ENCODE peak calls at places on chromosomes 5 and 9, in four cellular contexts. W is IMR-90, N is GM20000, P is neural progenitor cell. D is an unnamed sample.

GRCh38 chr5:119077444-119077843 is 6.6 kb downstream of the DMXL1 start:
- DNase-seq in W (no peak), N (no peak), P (no peak), D (no peak)

GRCh38 chr5:41406424-41406823 is 104.0 kb downstream of the PLCXD3 start:
- DNase-seq in W (no peak), N (no peak), P (no peak), D (no peak)

GRCh38 chr5:107570805-107571531 is 99.8 kb downstream of the EFNA5 start:
- DNase-seq in W (no peak), N (peak), P (peak), D (peak)

GRCh38 chr5:169002941-169003555 is 297.9 kb downstream of the SLIT3 start:
- DNase-seq in W (no peak), N (no peak), P (no peak), D (no peak)

GRCh38 chr5:123397538-123397937 is 25.7 kb downstream of the CEP120 start:
- DNase-seq in W (no peak), N (no peak), P (no peak), D (no peak)

GRCh38 chr9:97889941-97890557 is 32.3 kb downstream of the TRMO start:
- DNase-seq in W (no peak), N (peak), P (peak), D (peak)

GRCh38 chr9:105694320-105694847 is at the start of gene TMEM38B:
- DNase-seq in W (peak), N (peak), P (peak), D (peak)

GRCh38 chr5:124453221-124454032 is 293.0 kb downstream of the ZNF608 start:
- DNase-seq in W (peak), N (peak), P (no peak), D (no peak)

GRCh38 chr5:64606926-64607325 is 83.4 kb upstream of the SHISAL2B start:
- DNase-seq in W (no peak), N (no peak), P (no peak), D (no peak)

GRCh38 chr5:124986667-124987066 is 240.2 kb upstream of the ZNF608 start:
- DNase-seq in W (no peak), N (no peak), P (no peak), D (no peak)

GRCh38 chr9:70494221-70494620 is 79.8 kb upstream of the KLF9 start:
- DNase-seq in W (no peak), N (no peak), P (no peak), D (no peak)

GRCh38 chr9:79764377-79764776 is 192.6 kb downstream of the TLE4 start:
- DNase-seq in W (peak), N (no peak), P (no peak), D (no peak)

GRCh38 chr9:72882117-72882775 is 70.6 kb downstream of the ALDH1A1 start:
- DNase-seq in W (no peak), N (no peak), P (no peak), D (no peak)

GRCh38 chr5:72400950-72401349 is 80.8 kb downstream of the PTCD2 start:
- DNase-seq in W (no peak), N (no peak), P (no peak), D (no peak)

GRCh38 chr5:72402381-72402890 is 82.3 kb downstream of the PTCD2 start:
- DNase-seq in W (peak), N (no peak), P (no peak), D (no peak)

GRCh38 chr5:72407078-72407477 is 86.9 kb downstream of the PTCD2 start:
- DNase-seq in W (no peak), N (no peak), P (no peak), D (no peak)

GRCh38 chr5:72407541-72407940 is 87.4 kb downstream of the PTCD2 start:
- DNase-seq in W (peak), N (no peak), P (no peak), D (no peak)

GRCh38 chr5:72402959-72403628 is 82.9 kb downstream of the PTCD2 start:
- DNase-seq in W (no peak), N (no peak), P (no peak), D (no peak)
- TF ChIP-seq CTCF in W (peak), N (peak), P (peak), D (peak)

GRCh38 chr5:73591698-73592501 is 26.4 kb downstream of the UTP15 start:
- DNase-seq in W (peak), N (no peak), P (no peak), D (no peak)
- TF ChIP-seq CTCF in W (no peak), N (no peak), P (no peak), D (no peak)

GRCh38 chr5:36733183-36733582 is 126.8 kb downstream of the SLC1A3 start:
- DNase-seq in W (no peak), N (no peak), P (no peak), D (no peak)

GRCh38 chr5:36728697-36729543 is 122.5 kb downstream of the SLC1A3 start:
- DNase-seq in W (peak), N (peak), P (peak), D (peak)

GRCh38 chr5:36730537-36731216 is 124.3 kb downstream of the SLC1A3 start:
- DNase-seq in W (no peak), N (no peak), P (no peak), D (no peak)

GRCh38 chr5:36739751-36740221 is 133.4 kb downstream of the SLC1A3 start:
- DNase-seq in W (peak), N (peak), P (peak), D (peak)

DNA sequence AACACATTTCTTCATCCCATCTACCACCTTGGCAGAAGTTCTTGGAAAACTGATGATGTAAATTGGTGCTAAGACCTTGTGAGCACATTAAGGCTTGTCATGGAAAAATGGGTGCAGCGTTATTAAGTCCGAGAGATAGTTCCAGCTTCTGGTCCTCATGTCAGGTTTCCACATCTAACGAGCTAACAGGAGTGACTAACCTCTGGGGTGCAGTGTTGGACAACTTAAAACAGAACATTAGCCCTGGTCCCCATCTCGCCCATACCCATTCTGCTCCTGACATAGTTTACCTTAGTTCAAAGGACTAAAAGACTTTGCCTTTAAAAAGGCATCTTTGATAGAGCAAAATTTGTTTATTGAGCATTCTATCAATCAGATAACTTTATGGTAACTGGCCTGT is 128.0 kb downstream of the SLC1A3 start:
- DNase-seq in W (peak), N (no peak), P (peak), D (no peak)
- TF ChIP-seq CTCF in W (peak), N (no peak), P (peak), D (no peak)

GRCh38 chr5:126369995-126370731 is 53.0 kb upstream of the GRAMD2B start:
- DNase-seq in W (peak), N (no peak), P (no peak), D (no peak)
- TF ChIP-seq CTCF in W (peak), N (no peak), P (no peak), D (no peak)